ENCODE peak calls at places on chromosomes 5 and 9, in ten cellular contexts. U is midbrain, R is GM03348, J is kidney tubule cell, C is IMR-90, H is erythroblast, W is T-cell, Y is left cardiac atrium, E is amygdala, B is epithelial cell of esophagus. O is an unnamed sample.
A peak's percentile ranks its signal among the peaks of the same experiment; 100 is the strongest.

GRCh38 chr9:126556560-126557250 is 57.0 kb upstream of the LMX1B start:
- DNase-seq in B (no peak), H (no peak), C (no peak), R (no peak), E (no peak), J (no peak), Y (no peak), U (no peak), W (no peak), O (no peak)

GRCh38 chr9:36862206-36863145 is 171.6 kb downstream of the PAX5 start:
- DNase-seq in C (peak; percentile 35), B (peak; percentile 50), Y (peak; percentile 36), R (peak; percentile 85), U (peak; percentile 47), J (peak; percentile 47), W (no peak), E (no peak), H (peak; percentile 47), O (peak; percentile 53)

GRCh38 chr9:124047106-124047716 is 35.6 kb downstream of the LHX2 start:
- DNase-seq in Y (no peak), C (no peak), E (no peak), U (no peak), W (no peak), H (no peak), R (no peak), J (no peak), B (no peak), O (no peak)

GRCh38 chr5:14406554-14406849 is 175.1 kb upstream of the OTULINL start:
- DNase-seq in U (no peak), C (peak; percentile 97), J (peak; percentile 91), Y (no peak), E (no peak), W (no peak), R (peak; percentile 81), H (no peak), B (peak; percentile 91), O (peak; percentile 92)

GRCh38 chr5:52773342-52773741 is 14.4 kb upstream of the ITGA1 start:
- DNase-seq in E (no peak), W (no peak), J (no peak), B (no peak), Y (no peak), C (no peak), U (no peak), H (no peak), R (no peak), O (no peak)

GRCh38 chr5:149333711-149334443 is 11.4 kb upstream of the GRPEL2 start:
- DNase-seq in E (no peak), R (no peak), C (peak; percentile 56), U (no peak), Y (no peak), H (no peak), B (peak; percentile 90), J (peak; percentile 51), W (no peak), O (no peak)

GRCh38 chr9:37002413-37003217 is 31.5 kb downstream of the PAX5 start:
- DNase-seq in W (no peak), Y (no peak), U (no peak), B (no peak), H (no peak), R (no peak), C (no peak), E (no peak), J (no peak), O (no peak)

GRCh38 chr5:34957857-34958690 is 28.7 kb downstream of the DNAJC21 start:
- DNase-seq in H (peak; percentile 43), C (peak; percentile 36), Y (no peak), W (no peak), E (no peak), R (peak; percentile 70), U (no peak), J (peak; percentile 46), B (peak; percentile 45), O (no peak)

GRCh38 chr5:142072488-142072887 is 36.1 kb upstream of the NDFIP1 start:
- DNase-seq in B (no peak), C (no peak), H (no peak), R (no peak), Y (no peak), W (no peak), E (no peak), U (no peak), J (no peak), O (no peak)

GRCh38 chr9:88477300-88477751 is 57.7 kb upstream of the NXNL2 start:
- DNase-seq in C (peak; percentile 99), R (peak; percentile 81), J (peak; percentile 97), E (no peak), W (no peak), Y (no peak), H (no peak), B (peak; percentile 89), U (no peak), O (peak; percentile 94)

GRCh38 chr5:160427607-160428006 is 6.0 kb downstream of the PTTG1 start:
- DNase-seq in H (no peak), U (no peak), Y (no peak), B (no peak), J (no peak), W (no peak), C (no peak), E (no peak), R (no peak), O (no peak)

GRCh38 chr9:124351672-124352468 is 63.4 kb downstream of the PSMB7 start:
- DNase-seq in J (no peak), Y (no peak), E (no peak), C (no peak), H (no peak), R (no peak), U (no peak), W (no peak), B (no peak), O (no peak)

GRCh38 chr9:128552744-128553221 is 396 bp downstream of the SPTAN1 start:
- DNase-seq in C (no peak), J (peak; percentile 45), U (peak; percentile 36), Y (peak; percentile 57), H (peak; percentile 40), B (peak; percentile 36), R (peak; percentile 73), W (peak; percentile 29), E (peak; percentile 65), O (peak; percentile 62)

GRCh38 chr9:103037508-103038477 is 42.7 kb downstream of the CYLC2 start:
- DNase-seq in H (peak; percentile 18), Y (peak; percentile 25), E (no peak), C (no peak), B (no peak), W (no peak), R (no peak), J (no peak), U (no peak), O (no peak)

GRCh38 chr9:9003184-9003583 is 1203.6 kb upstream of the DMAC1 start:
- DNase-seq in U (peak; percentile 68), E (no peak), W (no peak), H (no peak), J (peak; percentile 34), Y (no peak), C (no peak), R (no peak), B (peak; percentile 1), O (peak; percentile 4)

GRCh38 chr5:87361031-87361443 is 51.7 kb downstream of the CCNH start:
- DNase-seq in W (no peak), R (peak; percentile 13), U (no peak), Y (no peak), C (peak; percentile 53), H (peak; percentile 30), B (no peak), E (no peak), J (no peak), O (no peak)

GRCh38 chr5:10471672-10472071 is 30.0 kb downstream of the ROPN1L start:
- DNase-seq in C (peak; percentile 51), J (no peak), W (no peak), R (peak; percentile 65), B (no peak), E (no peak), H (no peak), Y (no peak), U (no peak), O (no peak)

GRCh38 chr5:150700600-150701377 is at the start of gene RBM22:
- DNase-seq in B (peak; percentile 89), R (peak; percentile 93), C (peak; percentile 83), J (peak; percentile 91), H (peak; percentile 94), Y (peak; percentile 95), E (peak; percentile 91), W (peak; percentile 93), U (peak; percentile 95), O (peak; percentile 95)

GRCh38 chr9:86280580-86280979 is 1.8 kb downstream of the ISCA1 start:
- DNase-seq in Y (no peak), C (no peak), W (no peak), U (no peak), J (no peak), H (no peak), E (no peak), R (no peak), B (no peak), O (no peak)

GRCh38 chr9:5799314-5799713 is 33.6 kb downstream of the ERMP1 start:
- DNase-seq in R (peak; percentile 64), B (peak; percentile 57), Y (no peak), E (no peak), U (peak; percentile 74), C (peak; percentile 59), H (peak; percentile 50), W (no peak), J (peak; percentile 48), O (peak; percentile 44)